ENCODE peak calls at places on chromosomes 13 and 19, in ten cellular contexts. One of them, this sample, is unnamed.

GRCh38 chr13:47675871-47676270 is 325.2 kb downstream of the SUCLA2 start:
- DNase-seq in central memory CD4-positive, alpha-beta T cell: no peak
- DNase-seq in retina: no peak
- DNase-seq in Caco-2: no peak
- DNase-seq in mammary epithelial cell: no peak
- DNase-seq in GM18507: no peak
- DNase-seq in mucosa of gallbladder: no peak
- DNase-seq in iPS DF 19.7: no peak
- DNase-seq in NCI-H446 treated with DMSO at 0.1 percent for 48 hours: no peak
- DNase-seq in stimulated activated CD4-positive, alpha-beta T cell treated with anti-CD3 and anti-CD28 coated beads, Interleukin-12 subunit alpha, Interleukin-12 subunit beta, amount 100 ng/mL, for 24 hours: no peak
- DNase-seq in this sample: no peak

GRCh38 chr13:44044544-44045178 is 165.0 kb downstream of the LACC1 start:
- DNase-seq in central memory CD4-positive, alpha-beta T cell: no peak
- DNase-seq in retina: no peak
- DNase-seq in Caco-2: no peak
- DNase-seq in mammary epithelial cell: no peak
- DNase-seq in GM18507: no peak
- DNase-seq in mucosa of gallbladder: no peak
- DNase-seq in iPS DF 19.7: no peak
- DNase-seq in NCI-H446 treated with DMSO at 0.1 percent for 48 hours: no peak
- DNase-seq in stimulated activated CD4-positive, alpha-beta T cell treated with anti-CD3 and anti-CD28 coated beads, Interleukin-12 subunit alpha, Interleukin-12 subunit beta, amount 100 ng/mL, for 24 hours: no peak
- DNase-seq in this sample: no peak

GRCh38 chr19:47369923-47370625 is 21.0 kb downstream of the DHX34 start:
- DNase-seq in central memory CD4-positive, alpha-beta T cell: no peak
- DNase-seq in retina: no peak
- DNase-seq in Caco-2: no peak
- DNase-seq in mammary epithelial cell: no peak
- DNase-seq in GM18507: no peak
- DNase-seq in mucosa of gallbladder: no peak
- DNase-seq in iPS DF 19.7: no peak
- DNase-seq in NCI-H446 treated with DMSO at 0.1 percent for 48 hours: no peak
- DNase-seq in stimulated activated CD4-positive, alpha-beta T cell treated with anti-CD3 and anti-CD28 coated beads, Interleukin-12 subunit alpha, Interleukin-12 subunit beta, amount 100 ng/mL, for 24 hours: no peak
- DNase-seq in this sample: peak

GRCh38 chr19:41755328-41755913 is at the start of gene CEACAM6:
- DNase-seq in central memory CD4-positive, alpha-beta T cell: no peak
- DNase-seq in retina: no peak
- DNase-seq in Caco-2: peak
- DNase-seq in mammary epithelial cell: no peak
- DNase-seq in GM18507: no peak
- DNase-seq in mucosa of gallbladder: peak
- DNase-seq in iPS DF 19.7: no peak
- DNase-seq in NCI-H446 treated with DMSO at 0.1 percent for 48 hours: no peak
- DNase-seq in stimulated activated CD4-positive, alpha-beta T cell treated with anti-CD3 and anti-CD28 coated beads, Interleukin-12 subunit alpha, Interleukin-12 subunit beta, amount 100 ng/mL, for 24 hours: no peak
- DNase-seq in this sample: peak

GRCh38 chr13:27367570-27367969 is 56.8 kb upstream of the GTF3A start:
- DNase-seq in central memory CD4-positive, alpha-beta T cell: no peak
- DNase-seq in retina: no peak
- DNase-seq in Caco-2: no peak
- DNase-seq in mammary epithelial cell: no peak
- DNase-seq in GM18507: no peak
- DNase-seq in mucosa of gallbladder: no peak
- DNase-seq in iPS DF 19.7: no peak
- DNase-seq in NCI-H446 treated with DMSO at 0.1 percent for 48 hours: no peak
- DNase-seq in stimulated activated CD4-positive, alpha-beta T cell treated with anti-CD3 and anti-CD28 coated beads, Interleukin-12 subunit alpha, Interleukin-12 subunit beta, amount 100 ng/mL, for 24 hours: no peak
- DNase-seq in this sample: no peak

GRCh38 chr13:51291341-51291740 is 48.1 kb upstream of the SERPINE3 start:
- DNase-seq in central memory CD4-positive, alpha-beta T cell: no peak
- DNase-seq in retina: no peak
- DNase-seq in Caco-2: peak
- DNase-seq in mammary epithelial cell: peak
- DNase-seq in GM18507: no peak
- DNase-seq in mucosa of gallbladder: no peak
- DNase-seq in iPS DF 19.7: no peak
- DNase-seq in NCI-H446 treated with DMSO at 0.1 percent for 48 hours: no peak
- DNase-seq in stimulated activated CD4-positive, alpha-beta T cell treated with anti-CD3 and anti-CD28 coated beads, Interleukin-12 subunit alpha, Interleukin-12 subunit beta, amount 100 ng/mL, for 24 hours: no peak
- DNase-seq in this sample: no peak

GRCh38 chr13:98026457-98026857 is 73.0 kb downstream of the IPO5 start:
- DNase-seq in central memory CD4-positive, alpha-beta T cell: no peak
- DNase-seq in retina: peak
- DNase-seq in Caco-2: peak
- DNase-seq in mammary epithelial cell: no peak
- DNase-seq in GM18507: no peak
- DNase-seq in mucosa of gallbladder: no peak
- DNase-seq in iPS DF 19.7: no peak
- DNase-seq in NCI-H446 treated with DMSO at 0.1 percent for 48 hours: no peak
- DNase-seq in stimulated activated CD4-positive, alpha-beta T cell treated with anti-CD3 and anti-CD28 coated beads, Interleukin-12 subunit alpha, Interleukin-12 subunit beta, amount 100 ng/mL, for 24 hours: no peak
- DNase-seq in this sample: no peak

GRCh38 chr13:44904982-44905381 is 84.3 kb downstream of the NUFIP1 start:
- DNase-seq in central memory CD4-positive, alpha-beta T cell: no peak
- DNase-seq in retina: peak
- DNase-seq in Caco-2: peak
- DNase-seq in mammary epithelial cell: peak
- DNase-seq in GM18507: no peak
- DNase-seq in mucosa of gallbladder: peak
- DNase-seq in iPS DF 19.7: no peak
- DNase-seq in NCI-H446 treated with DMSO at 0.1 percent for 48 hours: peak
- DNase-seq in stimulated activated CD4-positive, alpha-beta T cell treated with anti-CD3 and anti-CD28 coated beads, Interleukin-12 subunit alpha, Interleukin-12 subunit beta, amount 100 ng/mL, for 24 hours: no peak
- DNase-seq in this sample: peak

GRCh38 chr13:113291997-113292862 is 4.8 kb upstream of the LAMP1 start:
- DNase-seq in central memory CD4-positive, alpha-beta T cell: peak
- DNase-seq in retina: no peak
- DNase-seq in Caco-2: peak
- DNase-seq in mammary epithelial cell: peak
- DNase-seq in GM18507: no peak
- DNase-seq in mucosa of gallbladder: no peak
- DNase-seq in iPS DF 19.7: no peak
- DNase-seq in NCI-H446 treated with DMSO at 0.1 percent for 48 hours: no peak
- DNase-seq in stimulated activated CD4-positive, alpha-beta T cell treated with anti-CD3 and anti-CD28 coated beads, Interleukin-12 subunit alpha, Interleukin-12 subunit beta, amount 100 ng/mL, for 24 hours: no peak
- DNase-seq in this sample: no peak

GRCh38 chr13:28434934-28435333 is 60.0 kb downstream of the FLT1 start:
- DNase-seq in central memory CD4-positive, alpha-beta T cell: no peak
- DNase-seq in retina: no peak
- DNase-seq in Caco-2: no peak
- DNase-seq in mammary epithelial cell: no peak
- DNase-seq in GM18507: no peak
- DNase-seq in mucosa of gallbladder: no peak
- DNase-seq in iPS DF 19.7: no peak
- DNase-seq in NCI-H446 treated with DMSO at 0.1 percent for 48 hours: no peak
- DNase-seq in stimulated activated CD4-positive, alpha-beta T cell treated with anti-CD3 and anti-CD28 coated beads, Interleukin-12 subunit alpha, Interleukin-12 subunit beta, amount 100 ng/mL, for 24 hours: no peak
- DNase-seq in this sample: no peak

GRCh38 chr13:46369506-46370268 is 17.4 kb downstream of the RUBCNL start:
- DNase-seq in central memory CD4-positive, alpha-beta T cell: no peak
- DNase-seq in retina: no peak
- DNase-seq in Caco-2: no peak
- DNase-seq in mammary epithelial cell: peak
- DNase-seq in GM18507: no peak
- DNase-seq in mucosa of gallbladder: no peak
- DNase-seq in iPS DF 19.7: no peak
- DNase-seq in NCI-H446 treated with DMSO at 0.1 percent for 48 hours: no peak
- DNase-seq in stimulated activated CD4-positive, alpha-beta T cell treated with anti-CD3 and anti-CD28 coated beads, Interleukin-12 subunit alpha, Interleukin-12 subunit beta, amount 100 ng/mL, for 24 hours: no peak
- DNase-seq in this sample: no peak

GRCh38 chr13:112072531-112073244 is 5.7 kb downstream of the SOX1 start:
- DNase-seq in central memory CD4-positive, alpha-beta T cell: no peak
- DNase-seq in retina: peak
- DNase-seq in Caco-2: peak
- DNase-seq in mammary epithelial cell: no peak
- DNase-seq in GM18507: no peak
- DNase-seq in mucosa of gallbladder: no peak
- DNase-seq in iPS DF 19.7: no peak
- DNase-seq in NCI-H446 treated with DMSO at 0.1 percent for 48 hours: no peak
- DNase-seq in stimulated activated CD4-positive, alpha-beta T cell treated with anti-CD3 and anti-CD28 coated beads, Interleukin-12 subunit alpha, Interleukin-12 subunit beta, amount 100 ng/mL, for 24 hours: no peak
- DNase-seq in this sample: no peak

This sample was measured in lung.